ENCODE peak calls at places on chromosomes 12 and 14, in nine cellular contexts. T is heart right ventricle; I is lower leg skin; Y is GM23338; F is fibroblast of the aortic adventitia; W is spleen; V is Calu3; O is CD4-positive, alpha-beta T cell; Q is foreskin fibroblast. X is an unnamed sample.

GRCh38 chr12:124241776-124242528 is 52.9 kb upstream of the RFLNA start:
- DNase-seq in T (no peak), I (no peak), Y (peak; percentile 24), F (no peak), W (no peak), V (no peak), O (no peak), Q (no peak), X (peak; percentile 51)

GRCh38 chr12:114702462-114702861 is 18.5 kb upstream of the TBX3 start:
- DNase-seq in T (no peak), I (no peak), Y (no peak), F (no peak), W (no peak), V (no peak), O (no peak), Q (no peak), X (no peak)

GRCh38 chr12:10718279-10718821 is 4.8 kb downstream of the YBX3 start:
- DNase-seq in T (no peak), I (no peak), Y (peak; percentile 32), F (peak; percentile 68), W (no peak), V (no peak), O (no peak), Q (peak; percentile 60), X (no peak)

GRCh38 chr12:68572650-68573049 is 38.0 kb upstream of the RAP1B start:
- DNase-seq in T (no peak), I (no peak), Y (no peak), F (peak; percentile 30), W (no peak), V (no peak), O (no peak), Q (no peak), X (no peak)

GRCh38 chr12:114933428-114934160 is 249.6 kb upstream of the TBX3 start:
- DNase-seq in T (no peak), I (no peak), Y (no peak), F (peak; percentile 79), W (no peak), V (no peak), O (no peak), Q (peak; percentile 98), X (no peak)

GRCh38 chr12:107441906-107442305 is 243.7 kb upstream of the PWP1 start:
- DNase-seq in T (no peak), I (no peak), Y (no peak), F (peak; percentile 75), W (peak; percentile 6), V (no peak), O (no peak), Q (no peak), X (no peak)

GRCh38 chr12:6539276-6540134 is 5.2 kb downstream of the GAPDH start:
- DNase-seq in T (peak; percentile 34), I (peak; percentile 88), Y (peak; percentile 17), F (peak; percentile 27), W (no peak), V (no peak), O (no peak), Q (peak; percentile 49), X (no peak)

GRCh38 chr12:41743835-41744234 is 400.8 kb downstream of the GXYLT1 start:
- DNase-seq in T (no peak), I (no peak), Y (no peak), F (no peak), W (no peak), V (no peak), O (no peak), Q (no peak), X (no peak)

GRCh38 chr14:101520621-101521305 is 40.5 kb upstream of the DIO3 start:
- DNase-seq in T (no peak), I (no peak), Y (no peak), F (peak; percentile 53), W (no peak), V (no peak), O (no peak), Q (no peak), X (no peak)

DNA sequence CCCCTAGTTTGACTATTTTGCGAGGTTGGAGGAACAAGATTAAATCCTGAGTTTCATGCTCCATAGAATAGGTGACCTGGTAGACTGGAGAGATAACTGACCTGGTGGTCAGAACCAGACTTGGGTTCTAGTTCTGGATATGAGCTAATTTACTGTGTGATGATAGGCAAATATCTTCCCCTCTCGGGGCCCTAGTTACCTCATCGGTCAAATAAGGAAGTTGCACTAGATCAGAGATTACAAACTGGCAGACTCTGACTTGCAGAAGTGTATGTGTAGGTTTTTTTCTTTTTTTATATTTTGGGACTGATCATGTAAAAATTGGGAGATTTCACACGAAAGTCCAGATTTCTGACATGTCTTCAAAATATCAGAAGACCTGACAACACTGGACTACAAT is 37.0 kb downstream of the RPH3A start:
- DNase-seq in T (no peak), I (no peak), Y (no peak), F (no peak), W (no peak), V (no peak), O (no peak), Q (no peak), X (no peak)
- TF ChIP-seq CTCF in T (no peak), I (no peak), Y (no peak), F (no peak), W (no peak), V (no peak), O (no peak), Q (no peak), X (no peak)

GRCh38 chr12:100234166-100234565 is 32.7 kb downstream of the DEPDC4 start:
- DNase-seq in T (no peak), I (no peak), Y (peak; percentile 17), F (peak; percentile 60), W (no peak), V (peak; percentile 23), O (no peak), Q (peak; percentile 43), X (no peak)

GRCh38 chr12:100234591-100235304 is 32.1 kb downstream of the DEPDC4 start:
- DNase-seq in T (no peak), I (no peak), Y (peak; percentile 74), F (peak; percentile 83), W (no peak), V (peak; percentile 32), O (no peak), Q (peak; percentile 21), X (no peak)

GRCh38 chr12:100225491-100225890 is 24.9 kb downstream of the ACTR6 start:
- DNase-seq in T (no peak), I (no peak), Y (no peak), F (no peak), W (no peak), V (no peak), O (no peak), Q (no peak), X (no peak)

GRCh38 chr12:100229876-100230275 is 29.3 kb downstream of the ACTR6 start:
- DNase-seq in T (no peak), I (no peak), Y (no peak), F (no peak), W (no peak), V (peak; percentile 74), O (no peak), Q (no peak), X (no peak)

GRCh38 chr12:100229036-100229635 is 28.5 kb downstream of the ACTR6 start:
- DNase-seq in T (no peak), I (no peak), Y (peak; percentile 7), F (peak; percentile 4), W (no peak), V (peak; percentile 24), O (no peak), Q (no peak), X (no peak)
- TF ChIP-seq CTCF in T (no peak), I (no peak), Y (peak; percentile 65), F (no peak), W (no peak), V (no peak), O (no peak), Q (no peak), X (peak; percentile 59)

GRCh38 chr12:127556487-127556886 is 710.5 kb upstream of the TMEM132C start:
- DNase-seq in T (no peak), I (no peak), Y (no peak), F (no peak), W (no peak), V (no peak), O (no peak), Q (no peak), X (no peak)

GRCh38 chr12:127560041-127560478 is 706.9 kb upstream of the TMEM132C start:
- DNase-seq in T (no peak), I (no peak), Y (no peak), F (no peak), W (no peak), V (no peak), O (no peak), Q (no peak), X (no peak)

GRCh38 chr12:127558363-127558762 is 708.6 kb upstream of the TMEM132C start:
- DNase-seq in T (no peak), I (no peak), Y (no peak), F (no peak), W (no peak), V (no peak), O (no peak), Q (no peak), X (no peak)

GRCh38 chr12:127562781-127563180 is 704.2 kb upstream of the TMEM132C start:
- DNase-seq in T (no peak), I (no peak), Y (no peak), F (no peak), W (no peak), V (no peak), O (no peak), Q (no peak), X (no peak)

GRCh38 chr12:127559349-127560040 is 707.5 kb upstream of the TMEM132C start:
- DNase-seq in T (peak; percentile 17), I (no peak), Y (peak; percentile 75), F (peak; percentile 92), W (peak; percentile 73), V (no peak), O (peak; percentile 31), Q (peak; percentile 96), X (no peak)
- TF ChIP-seq CTCF in T (peak; percentile 48), I (no peak), Y (peak; percentile 60), F (peak; percentile 61), W (no peak), V (no peak), O (no peak), Q (peak; percentile 88), X (peak; percentile 78)

DNA sequence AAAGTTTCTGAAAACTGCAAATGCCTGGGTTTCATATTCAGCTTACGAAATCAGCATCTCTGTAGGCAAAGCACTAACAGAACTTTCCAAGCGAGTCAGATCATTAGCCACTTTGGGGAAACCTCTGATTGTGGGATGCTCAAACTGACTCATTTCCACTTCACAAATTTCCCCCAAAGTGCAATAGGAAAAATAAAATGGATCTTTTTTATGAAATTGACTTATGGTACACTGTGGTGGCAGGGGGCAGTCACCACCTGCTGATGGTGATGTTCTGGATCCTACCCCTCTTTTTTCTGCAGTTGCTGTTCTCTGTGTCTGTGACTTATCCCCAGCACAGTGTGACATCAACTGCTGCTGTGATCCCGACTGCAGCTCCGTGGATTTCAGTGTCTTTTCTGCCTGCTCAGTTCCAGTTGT is 5.6 kb downstream of the TCTN1 start:
- DNase-seq in T (no peak), I (no peak), Y (no peak), F (no peak), W (no peak), V (no peak), O (no peak), Q (peak; percentile 38), X (no peak)
- TF ChIP-seq CTCF in T (no peak), I (no peak), Y (peak; percentile 12), F (no peak), W (no peak), V (no peak), O (no peak), Q (no peak), X (peak; percentile 51)

DNA sequence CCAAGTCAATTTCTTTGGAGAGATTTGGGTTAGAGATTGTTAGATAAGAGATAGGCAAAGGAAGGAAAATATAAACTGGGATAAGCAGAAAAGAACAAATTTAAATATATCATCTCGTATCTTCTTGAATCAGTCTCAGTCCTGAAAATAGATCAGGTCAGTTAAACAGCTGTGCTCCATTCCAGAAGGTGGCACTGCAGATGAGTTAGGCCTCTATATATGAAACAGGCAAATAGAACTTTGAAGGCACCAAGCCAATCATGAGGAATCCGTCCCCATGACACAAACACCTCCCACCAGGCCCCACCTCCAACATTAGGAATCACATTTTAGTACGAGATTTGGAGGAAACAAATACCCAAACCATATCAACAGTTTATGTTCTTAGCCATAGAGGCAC is 605.5 kb upstream of the USP15 start:
- DNase-seq in T (no peak), I (no peak), Y (no peak), F (no peak), W (no peak), V (peak; percentile 21), O (no peak), Q (no peak), X (no peak)
- TF ChIP-seq CTCF in T (no peak), I (no peak), Y (peak; percentile 23), F (no peak), W (no peak), V (no peak), O (no peak), Q (peak; percentile 8), X (peak; percentile 15)